ENCODE peak calls at places on chromosomes 11 and 22, in six cellular contexts. U is SK-N-SH, C is HCT116, Z is K562, T is GM12878, D is HepG2. W is an unnamed sample.

GRCh38 chr22:35638408-35638807 is 9.8 kb upstream of the APOL6 start:
- DNase-seq in U (peak), C (no peak), Z (no peak), T (no peak), D (no peak), W (no peak)

GRCh38 chr11:44376423-44376822 is 66.5 kb upstream of the ALX4 start:
- DNase-seq in U (no peak), C (no peak), Z (no peak), T (no peak), D (no peak), W (no peak)

GRCh38 chr11:14642873-14643696 is 519 bp upstream of the PDE3B start:
- DNase-seq in U (no peak), C (no peak), Z (peak), T (no peak), D (no peak), W (no peak)

GRCh38 chr22:44839061-44839460 is 86.7 kb downstream of the ARHGAP8 start:
- DNase-seq in U (no peak), C (no peak), Z (no peak), T (no peak), D (no peak), W (no peak)

GRCh38 chr11:78542007-78542406 is 32.7 kb downstream of the NARS2 start:
- DNase-seq in U (no peak), C (no peak), Z (no peak), T (no peak), D (no peak), W (no peak)

GRCh38 chr11:63682045-63682915 is 980 bp downstream of the RTN3 start:
- DNase-seq in U (peak), C (no peak), Z (peak), T (no peak), D (peak), W (no peak)

GRCh38 chr11:110867951-110868350 is 155.7 kb upstream of the ARHGAP20 start:
- DNase-seq in U (no peak), C (no peak), Z (no peak), T (no peak), D (no peak), W (no peak)

GRCh38 chr11:19866037-19866436 is 153.4 kb downstream of the NAV2 start:
- DNase-seq in U (no peak), C (no peak), Z (no peak), T (no peak), D (no peak), W (no peak)

GRCh38 chr11:120810251-120810650 is 213.7 kb upstream of the TBCEL start:
- DNase-seq in U (no peak), C (no peak), Z (no peak), T (no peak), D (no peak), W (no peak)

GRCh38 chr11:1515082-1516060 is 28.8 kb upstream of the MOB2 start:
- DNase-seq in U (peak), C (peak), Z (peak), T (no peak), D (peak), W (peak)

GRCh38 chr11:115498354-115498753 is 5.9 kb downstream of the CADM1 start:
- DNase-seq in U (no peak), C (no peak), Z (no peak), T (no peak), D (no peak), W (no peak)

GRCh38 chr11:71298761-71299181 is 46.4 kb upstream of the SHANK2 start:
- DNase-seq in U (no peak), C (no peak), Z (no peak), T (no peak), D (no peak), W (no peak)

GRCh38 chr11:20443596-20443995 is 56.1 kb downstream of the PRMT3 start:
- DNase-seq in U (peak), C (peak), Z (no peak), T (no peak), D (peak), W (peak)

GRCh38 chr22:33050614-33051230 is 7.5 kb downstream of the SYN3 start:
- DNase-seq in U (no peak), C (no peak), Z (no peak), T (no peak), D (no peak), W (no peak)

GRCh38 chr11:77039491-77040400 is 5.5 kb downstream of the B3GNT6 start:
- DNase-seq in U (peak), C (no peak), Z (no peak), T (no peak), D (no peak), W (no peak)

GRCh38 chr11:83768476-83768875 is 482.3 kb upstream of the CCDC90B start:
- DNase-seq in U (no peak), C (no peak), Z (no peak), T (no peak), D (no peak), W (no peak)

GRCh38 chr11:44308923-44309482 is 936 bp downstream of the ALX4 start:
- DNase-seq in U (no peak), C (no peak), Z (no peak), T (no peak), D (no peak), W (no peak)

GRCh38 chr11:67699521-67699920 is 25.1 kb upstream of the ALDH3B2 start:
- DNase-seq in U (no peak), C (no peak), Z (no peak), T (no peak), D (no peak), W (no peak)

GRCh38 chr11:134647066-134647746 is 235.2 kb upstream of the B3GAT1 start:
- DNase-seq in U (no peak), C (no peak), Z (no peak), T (no peak), D (no peak), W (no peak)

GRCh38 chr11:29448246-29448877 is 568.5 kb downstream of the KCNA4 start:
- DNase-seq in U (no peak), C (peak), Z (no peak), T (no peak), D (no peak), W (no peak)

GRCh38 chr22:45185718-45186511 is 22.2 kb downstream of the NUP50 start:
- DNase-seq in U (no peak), C (no peak), Z (no peak), T (no peak), D (no peak), W (no peak)

GRCh38 chr11:74620537-74620936 is 28.2 kb downstream of the POLD3 start:
- DNase-seq in U (no peak), C (no peak), Z (no peak), T (no peak), D (no peak), W (no peak)

GRCh38 chr11:125091247-125091876 is 20.1 kb downstream of the TMEM218 start:
- DNase-seq in U (peak), C (no peak), Z (peak), T (no peak), D (peak), W (peak)

GRCh38 chr11:120722539-120722938 is 211.0 kb downstream of the GRIK4 start:
- DNase-seq in U (no peak), C (no peak), Z (no peak), T (no peak), D (no peak), W (no peak)

GRCh38 chr11:73236879-73237278 is 18.8 kb downstream of the P2RY2 start:
- DNase-seq in U (peak), C (peak), Z (peak), T (no peak), D (peak), W (peak)

GRCh38 chr11:95884364-95884763 is 39.5 kb downstream of the MTMR2 start:
- DNase-seq in U (no peak), C (no peak), Z (no peak), T (no peak), D (no peak), W (no peak)

DNA sequence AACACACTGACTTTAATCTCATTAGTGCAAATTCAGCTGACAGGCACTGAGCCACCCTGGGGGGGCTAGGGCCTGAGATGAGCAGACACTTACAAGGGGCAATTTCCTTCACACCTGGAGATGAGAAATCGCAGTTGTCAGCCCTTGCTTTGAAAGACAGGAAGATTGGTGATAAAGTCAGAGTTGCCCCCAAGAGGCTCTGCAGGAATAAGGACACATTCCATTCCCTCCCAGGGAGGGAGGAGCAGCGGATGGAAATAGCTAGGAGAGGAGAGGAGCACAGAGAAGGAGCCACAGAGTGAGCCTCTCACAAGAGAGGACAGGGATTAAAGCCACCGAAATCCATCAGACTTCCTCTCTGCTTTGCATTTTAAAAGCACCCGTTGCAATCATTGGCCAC is 213.5 kb downstream of the BARX2 start:
- DNase-seq in U (no peak), C (no peak), Z (no peak), T (no peak), D (no peak), W (no peak)
- TF ChIP-seq POLR2AphosphoS5 in U (no peak), C (no peak), Z (no peak), T (no peak), D (no peak), W (no peak)

GRCh38 chr11:9285850-9286587 is 20.9 kb upstream of the DENND5A start:
- DNase-seq in U (no peak), C (no peak), Z (no peak), T (no peak), D (no peak), W (no peak)
- TF ChIP-seq REST in U (no peak), C (no peak), Z (no peak), T (no peak), D (no peak), W (no peak)

DNA sequence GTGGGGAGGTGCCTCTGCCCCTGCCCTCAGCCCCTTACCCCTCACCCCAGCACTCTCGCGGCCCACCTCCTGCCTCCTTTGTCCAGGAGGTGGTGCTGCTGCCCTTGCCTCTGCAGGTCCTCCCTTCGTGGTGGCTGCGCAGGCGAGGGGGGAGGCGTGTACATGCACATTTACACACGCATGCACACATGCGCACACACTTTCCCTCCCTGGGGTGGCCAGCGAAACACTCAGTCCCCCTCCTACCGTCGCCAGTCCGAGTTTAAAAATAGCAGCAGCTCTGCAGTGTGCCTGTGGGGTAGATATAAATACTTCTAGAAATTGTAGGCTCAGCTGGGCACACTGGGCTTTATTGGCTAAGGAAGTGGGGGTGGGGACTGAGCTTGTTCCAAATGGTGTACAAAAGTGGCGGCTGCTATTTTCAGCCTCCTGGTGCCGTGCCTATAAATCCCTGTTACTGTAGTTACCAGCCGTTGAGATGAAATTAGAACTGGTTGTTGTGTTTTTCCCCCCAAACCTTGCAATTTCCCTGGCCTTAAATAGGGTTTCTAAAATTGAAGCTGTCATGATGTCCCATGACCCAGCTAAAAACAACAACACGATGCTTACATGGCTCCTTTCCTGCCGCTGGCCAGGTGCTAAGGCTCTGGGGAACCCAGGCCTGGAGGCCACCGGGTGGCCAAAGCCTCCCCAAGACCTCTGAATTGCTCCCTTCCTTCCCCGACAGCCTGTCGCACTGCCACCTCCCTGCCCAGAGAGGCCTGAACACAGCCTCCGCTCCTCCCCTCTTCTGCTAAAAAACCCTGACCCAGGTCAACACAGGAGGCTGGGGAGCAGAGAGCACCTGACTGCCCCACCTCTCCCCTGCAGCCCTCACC is 12.4 kb downstream of the PICK1 start:
- DNase-seq in U (peak), C (no peak), Z (peak), T (no peak), D (no peak), W (no peak)
- TF ChIP-seq SIN3A in U (no peak), C (no peak), Z (no peak), T (no peak), D (no peak), W (no peak)

GRCh38 chr22:42797021-42797420 is 60.1 kb downstream of the ARFGAP3 start:
- DNase-seq in U (no peak), C (no peak), Z (no peak), T (no peak), D (no peak), W (no peak)
- TF ChIP-seq POLR2AphosphoS5 in U (no peak), C (no peak), Z (no peak), T (no peak), D (no peak), W (no peak)

GRCh38 chr22:19706661-19707151 is 7.6 kb upstream of the SEPTIN5 start:
- DNase-seq in U (no peak), C (no peak), Z (no peak), T (no peak), D (no peak), W (no peak)

GRCh38 chr22:19707347-19708322 is 6.7 kb upstream of the SEPTIN5 start:
- DNase-seq in U (peak), C (no peak), Z (no peak), T (no peak), D (no peak), W (no peak)

GRCh38 chr22:19710020-19710768 is 4.1 kb upstream of the SEPTIN5 start:
- DNase-seq in U (no peak), C (no peak), Z (no peak), T (no peak), D (no peak), W (no peak)

GRCh38 chr22:19709063-19709769 is 5.1 kb upstream of the SEPTIN5 start:
- DNase-seq in U (peak), C (no peak), Z (no peak), T (no peak), D (no peak), W (no peak)

DNA sequence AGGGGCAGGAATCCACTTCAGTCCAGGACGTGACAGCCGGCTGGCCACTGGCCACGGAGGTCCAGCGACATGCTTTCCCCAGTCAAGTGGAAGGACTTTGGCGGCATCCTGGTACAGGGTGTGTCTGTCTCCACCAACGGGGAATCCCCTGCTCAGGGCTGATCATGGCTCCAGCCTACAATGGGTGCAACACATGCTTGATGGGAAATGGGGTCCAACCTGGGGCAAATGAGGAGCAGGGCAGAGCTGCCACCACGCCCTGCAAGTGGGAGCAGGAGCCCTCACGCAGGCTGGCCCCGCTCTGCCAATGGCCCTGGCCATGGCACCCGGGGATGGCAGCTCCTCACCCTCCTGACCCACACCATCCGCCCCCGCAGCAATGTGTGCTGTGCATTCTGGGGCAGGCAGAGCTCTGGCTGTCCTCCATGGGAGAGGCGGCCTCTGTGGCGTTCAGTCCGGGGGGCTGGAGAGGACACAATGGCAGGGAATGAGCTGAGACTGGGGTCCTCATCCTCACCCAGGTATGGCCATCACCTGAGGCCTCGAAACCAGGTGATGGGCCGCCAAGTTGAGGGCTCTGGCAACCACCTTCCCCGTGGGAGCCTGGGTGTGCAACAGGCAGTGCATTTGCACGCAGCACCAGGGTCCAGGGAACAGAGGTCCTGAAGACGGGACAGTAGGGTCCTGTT is 5.8 kb upstream of the SEPTIN5 start:
- DNase-seq in U (peak), C (no peak), Z (no peak), T (no peak), D (no peak), W (no peak)
- TF ChIP-seq REST in U (no peak), C (no peak), Z (no peak), T (no peak), D (no peak), W (no peak)

DNA sequence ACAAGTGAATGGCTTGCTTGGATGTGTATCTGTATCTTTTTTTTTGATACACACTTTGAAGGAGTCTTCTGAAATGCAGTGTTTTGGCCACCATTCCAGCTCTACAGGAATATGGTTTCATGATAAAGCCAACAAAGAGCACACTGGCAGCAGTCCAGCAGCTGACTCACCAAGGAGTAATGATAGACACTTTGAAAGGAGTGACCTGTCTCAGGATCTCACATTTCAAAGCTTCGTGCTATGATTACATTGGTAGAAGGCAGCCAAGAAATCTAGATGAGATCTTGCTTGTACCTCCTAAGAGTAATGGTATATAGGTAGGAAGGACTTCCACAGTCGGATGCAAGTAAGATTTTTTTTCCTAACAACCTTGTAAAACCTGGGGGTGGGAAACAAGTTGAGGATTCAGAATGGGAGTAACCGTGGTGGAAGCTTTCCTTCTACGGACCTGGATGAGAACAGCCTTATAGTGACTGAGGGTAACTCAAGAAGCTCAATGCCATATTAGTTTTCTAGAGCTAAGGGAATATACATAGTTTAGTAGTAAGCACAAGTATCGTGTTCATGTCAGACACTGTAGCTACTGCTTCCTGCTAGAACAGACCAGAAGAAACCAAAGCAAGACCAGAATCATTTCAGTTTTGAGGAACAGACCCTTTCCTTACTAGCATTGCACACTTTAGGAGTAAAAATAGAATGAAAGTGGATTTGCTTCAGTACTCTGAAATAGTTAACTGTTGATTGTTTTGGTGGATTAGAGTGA is 25.0 kb downstream of the MTMR3 start:
- DNase-seq in U (peak), C (peak), Z (peak), T (no peak), D (peak), W (peak)
- TF ChIP-seq SIN3A in U (no peak), C (no peak), Z (no peak), T (no peak), D (no peak), W (no peak)

GRCh38 chr11:12042215-12042676 is 33.8 kb upstream of the DKK3 start:
- DNase-seq in U (no peak), C (peak), Z (no peak), T (no peak), D (peak), W (no peak)
- TF ChIP-seq POLR2AphosphoS5 in U (peak), C (no peak), Z (no peak), T (no peak), D (no peak), W (no peak)

W was measured in Panc1.